ENCODE peak calls at places on chromosomes 2 and 18, in four cellular contexts. Y is SJSA1, G is A549, F is breast epithelium. W is an unnamed sample.

GRCh38 chr2:45643543-45644542 is 7.6 kb upstream of the PRKCE start:
- DNase-seq in G (peak), F (peak), Y (peak), W (peak)

GRCh38 chr2:44084850-44085249 is 83.8 kb upstream of the PPM1B start:
- DNase-seq in G (no peak), F (no peak), Y (no peak), W (no peak)

GRCh38 chr2:102027036-102027702 is 35.4 kb downstream of the IL1R2 start:
- DNase-seq in Y (no peak), F (no peak), G (no peak), W (peak)

GRCh38 chr2:238854699-238855111 is 6.8 kb downstream of the TWIST2 start:
- DNase-seq in F (no peak), G (no peak), Y (no peak), W (no peak)

GRCh38 chr2:44926957-44927356 is 14.5 kb upstream of the SIX3 start:
- DNase-seq in F (no peak), G (no peak), Y (no peak), W (no peak)

GRCh38 chr2:241064008-241064801 is 37.9 kb downstream of the MTERF4 start:
- DNase-seq in G (peak), Y (peak), F (peak), W (no peak)

GRCh38 chr2:199309973-199310372 is 147.8 kb downstream of the SATB2 start:
- DNase-seq in Y (no peak), F (no peak), G (no peak), W (peak)

GRCh38 chr2:205198130-205198505 is 484.2 kb upstream of the NRP2 start:
- DNase-seq in G (no peak), Y (no peak), F (no peak), W (peak)

GRCh38 chr2:213316001-213316735 is 31.9 kb downstream of the SPAG16 start:
- DNase-seq in F (no peak), Y (no peak), G (peak), W (no peak)

GRCh38 chr2:24708537-24709152 is 84.5 kb downstream of the PTRHD1 start:
- DNase-seq in F (no peak), Y (no peak), G (peak), W (no peak)

GRCh38 chr2:216698895-216699294 is 3.5 kb upstream of the IGFBP5 start:
- DNase-seq in G (peak), F (no peak), Y (no peak), W (peak)

GRCh38 chr2:151650456-151650855 is 83.8 kb downstream of the NEB start:
- DNase-seq in Y (no peak), F (no peak), G (no peak), W (no peak)

GRCh38 chr2:212893216-212893615 is 258.2 kb downstream of the IKZF2 start:
- DNase-seq in F (no peak), Y (no peak), G (no peak), W (peak)

GRCh38 chr2:50491541-50492114 is 540.3 kb downstream of the NRXN1 start:
- DNase-seq in Y (no peak), G (peak), F (no peak), W (peak)

GRCh38 chr2:168157070-168157469 is 90.3 kb downstream of the STK39 start:
- DNase-seq in Y (no peak), F (no peak), G (no peak), W (no peak)

GRCh38 chr18:23209031-23209430 is 73.7 kb downstream of the CABLES1 start:
- DNase-seq in Y (no peak), F (no peak), G (no peak), W (no peak)

GRCh38 chr2:234335676-234336228 is 161.1 kb downstream of the ARL4C start:
- DNase-seq in F (peak), G (peak), Y (no peak), W (peak)

GRCh38 chr18:37663446-37663845 is 97.8 kb upstream of the CELF4 start:
- DNase-seq in G (no peak), F (no peak), Y (no peak), W (no peak)

GRCh38 chr18:23864620-23865019 is 149.9 kb upstream of the TTC39C start:
- DNase-seq in F (peak), G (no peak), Y (no peak), W (no peak)

GRCh38 chr2:241620419-241620769 is 16.6 kb downstream of the THAP4 start:
- DNase-seq in G (peak), F (no peak), Y (no peak), W (no peak)

GRCh38 chr2:58730764-58731487 is 489.8 kb upstream of the FANCL start:
- DNase-seq in Y (no peak), F (no peak), G (no peak), W (no peak)

GRCh38 chr2:200435379-200435778 is 74.5 kb downstream of the KCTD18 start:
- DNase-seq in G (no peak), Y (no peak), F (no peak), W (no peak)

GRCh38 chr2:215436705-215437570 is 1.1 kb upstream of the FN1 start:
- DNase-seq in G (no peak), Y (no peak), F (no peak), W (no peak)

GRCh38 chr2:6459138-6459537 is 406.6 kb downstream of the CMPK2 start:
- DNase-seq in Y (no peak), G (no peak), F (no peak), W (no peak)

GRCh38 chr18:4453712-4454547 is 1.2 kb downstream of the DLGAP1 start:
- DNase-seq in Y (no peak), F (no peak), G (no peak), W (no peak)

GRCh38 chr2:212941361-212941760 is 210.1 kb downstream of the IKZF2 start:
- DNase-seq in G (no peak), F (no peak), Y (no peak), W (peak)

GRCh38 chr18:58321986-58322385 is 278.0 kb downstream of the NEDD4L start:
- DNase-seq in Y (peak), F (peak), G (peak), W (peak)

GRCh38 chr2:239468491-239469017 is 67.7 kb upstream of the HDAC4 start:
- DNase-seq in Y (peak), G (no peak), F (no peak), W (no peak)

GRCh38 chr2:54516842-54517241 is 60.7 kb downstream of the SPTBN1 start:
- DNase-seq in G (no peak), Y (no peak), F (no peak), W (no peak)

GRCh38 chr2:126761981-126762878 is 106.3 kb downstream of the GYPC start:
- DNase-seq in F (no peak), Y (peak), G (no peak), W (no peak)

GRCh38 chr2:102801098-102801718 is 39.4 kb downstream of the TMEM182 start:
- DNase-seq in Y (no peak), F (no peak), G (peak), W (peak)

GRCh38 chr18:11149441-11150270 is at the start of gene PIEZO2:
- DNase-seq in F (no peak), G (peak), Y (peak), W (no peak)

GRCh38 chr2:60351802-60352201 is 201.7 kb downstream of the BCL11A start:
- DNase-seq in G (no peak), Y (no peak), F (no peak), W (no peak)

GRCh38 chr2:63054812-63055509 is 4.3 kb downstream of the OTX1 start:
- DNase-seq in Y (no peak), G (no peak), F (no peak), W (no peak)

GRCh38 chr18:36308711-36309435 is 11.4 kb downstream of the FHOD3 start:
- DNase-seq in G (no peak), F (no peak), Y (no peak), W (no peak)

GRCh38 chr2:46831037-46831868 is 84.4 kb downstream of the MCFD2 start:
- DNase-seq in Y (peak), G (no peak), F (no peak), W (no peak)

GRCh38 chr18:55927831-55928230 is 339.8 kb upstream of the TCF4 start:
- DNase-seq in G (no peak), F (no peak), Y (no peak), W (peak)

GRCh38 chr2:132977812-132978529 is 308.0 kb upstream of the LYPD1 start:
- DNase-seq in Y (no peak), F (no peak), G (no peak), W (no peak)

GRCh38 chr2:190215620-190216019 is 104.0 kb downstream of the HIBCH start:
- DNase-seq in F (no peak), Y (no peak), G (no peak), W (no peak)
- H3K27ac ChIP-seq in F (peak), Y (no peak), G (no peak), W (no peak)

GRCh38 chr2:191014653-191015020 is 666 bp upstream of the STAT1 start:
- DNase-seq in F (no peak), G (no peak), Y (no peak), W (no peak)
- H3K27ac ChIP-seq in F (peak), G (peak), Y (peak), W (peak)

GRCh38 chr2:108364676-108365297 is 13.0 kb upstream of the SULT1C4 start:
- DNase-seq in Y (no peak), G (peak), F (no peak), W (no peak)

GRCh38 chr2:108363900-108364225 is 13.9 kb upstream of the SULT1C4 start:
- DNase-seq in G (no peak), Y (no peak), F (no peak), W (no peak)

GRCh38 chr2:108363048-108363899 is 14.5 kb upstream of the SULT1C4 start:
- DNase-seq in F (no peak), G (peak), Y (no peak), W (no peak)

GRCh38 chr2:108365656-108366055 is 12.1 kb upstream of the SULT1C4 start:
- DNase-seq in F (no peak), Y (no peak), G (no peak), W (no peak)

GRCh38 chr2:108360776-108361468 is 16.8 kb upstream of the SULT1C4 start:
- DNase-seq in Y (no peak), F (no peak), G (no peak), W (no peak)
- H3K27ac ChIP-seq in Y (no peak), F (no peak), G (peak), W (no peak)

DNA sequence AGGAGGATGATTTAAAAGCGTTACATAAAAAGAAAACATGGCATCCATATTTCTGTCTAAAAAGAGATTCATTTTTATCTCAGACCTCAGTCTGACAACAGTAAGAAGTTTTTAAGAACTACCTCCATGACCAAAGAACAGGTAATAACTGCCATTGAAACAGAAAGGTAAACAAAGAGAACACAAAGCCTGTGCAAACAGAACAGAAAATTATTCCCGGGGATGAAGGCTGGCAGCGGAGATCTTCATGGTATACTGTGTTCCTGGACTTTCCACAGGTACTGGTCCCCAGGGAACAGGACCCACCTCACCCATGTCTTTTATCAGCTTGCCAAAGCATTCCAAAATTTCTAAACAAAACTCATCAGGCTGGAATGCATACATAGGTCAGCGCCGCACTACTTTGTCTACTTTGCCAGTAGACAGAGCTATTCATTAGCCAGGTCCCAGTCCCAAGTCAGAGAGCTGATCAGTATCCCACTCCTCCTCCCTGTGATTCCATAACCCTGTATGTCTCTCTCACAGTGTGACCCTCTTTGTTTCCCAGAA is 277.3 kb downstream of the MBD2 start:
- DNase-seq in Y (no peak), G (no peak), F (no peak), W (no peak)
- H3K27ac ChIP-seq in Y (no peak), G (peak), F (no peak), W (no peak)

GRCh38 chr18:808086-808485 is 4.0 kb downstream of the YES1 start:
- DNase-seq in Y (no peak), F (no peak), G (no peak), W (peak)
- H3K27ac ChIP-seq in Y (no peak), F (peak), G (no peak), W (peak)

GRCh38 chr2:174664084-174664759 is 66.6 kb upstream of the WIPF1 start:
- DNase-seq in F (no peak), G (no peak), Y (no peak), W (no peak)
- H3K27ac ChIP-seq in F (peak), G (no peak), Y (peak), W (no peak)

GRCh38 chr2:225002039-225002655 is 40.1 kb downstream of the DOCK10 start:
- DNase-seq in Y (peak), F (peak), G (peak), W (peak)

GRCh38 chr2:225006730-225007129 is 35.5 kb downstream of the DOCK10 start:
- DNase-seq in G (no peak), F (no peak), Y (no peak), W (no peak)

GRCh38 chr2:225008179-225008829 is 34.0 kb downstream of the DOCK10 start:
- DNase-seq in F (no peak), G (no peak), Y (no peak), W (no peak)

GRCh38 chr2:225002656-225003045 is 39.6 kb downstream of the DOCK10 start:
- DNase-seq in F (peak), G (no peak), Y (no peak), W (peak)

DNA sequence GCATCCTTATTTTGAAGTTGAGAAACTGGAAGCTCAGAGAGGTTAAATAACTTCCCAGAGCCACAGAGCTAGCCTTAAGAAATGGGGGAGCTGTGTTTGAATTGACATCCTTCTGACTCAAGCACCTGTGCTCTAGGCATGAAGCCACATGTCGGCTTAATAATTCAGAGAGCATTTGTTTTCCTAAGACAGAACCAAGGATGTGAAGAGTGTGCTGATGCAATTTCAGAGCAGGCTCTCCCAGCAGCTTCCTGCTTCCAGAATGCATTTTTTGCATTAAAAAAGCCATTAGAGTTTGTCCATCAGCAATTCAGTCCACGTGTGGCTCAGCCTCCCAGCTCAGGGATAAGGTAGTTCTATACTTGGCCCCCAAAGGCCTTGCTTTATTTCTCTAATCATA is 37.7 kb downstream of the DOCK10 start:
- DNase-seq in F (no peak), Y (no peak), G (peak), W (peak)
- H3K27ac ChIP-seq in F (no peak), Y (no peak), G (peak), W (peak)

GRCh38 chr2:174781996-174782395 is 17.7 kb upstream of the CHRNA1 start:
- DNase-seq in F (no peak), Y (no peak), G (no peak), W (no peak)
- H3K27ac ChIP-seq in F (no peak), Y (no peak), G (no peak), W (no peak)

GRCh38 chr2:83364264-83364663 is 1094.8 kb downstream of the SUCLG1 start:
- DNase-seq in Y (no peak), F (no peak), G (no peak), W (no peak)
- H3K27ac ChIP-seq in Y (no peak), F (no peak), G (no peak), W (no peak)

DNA sequence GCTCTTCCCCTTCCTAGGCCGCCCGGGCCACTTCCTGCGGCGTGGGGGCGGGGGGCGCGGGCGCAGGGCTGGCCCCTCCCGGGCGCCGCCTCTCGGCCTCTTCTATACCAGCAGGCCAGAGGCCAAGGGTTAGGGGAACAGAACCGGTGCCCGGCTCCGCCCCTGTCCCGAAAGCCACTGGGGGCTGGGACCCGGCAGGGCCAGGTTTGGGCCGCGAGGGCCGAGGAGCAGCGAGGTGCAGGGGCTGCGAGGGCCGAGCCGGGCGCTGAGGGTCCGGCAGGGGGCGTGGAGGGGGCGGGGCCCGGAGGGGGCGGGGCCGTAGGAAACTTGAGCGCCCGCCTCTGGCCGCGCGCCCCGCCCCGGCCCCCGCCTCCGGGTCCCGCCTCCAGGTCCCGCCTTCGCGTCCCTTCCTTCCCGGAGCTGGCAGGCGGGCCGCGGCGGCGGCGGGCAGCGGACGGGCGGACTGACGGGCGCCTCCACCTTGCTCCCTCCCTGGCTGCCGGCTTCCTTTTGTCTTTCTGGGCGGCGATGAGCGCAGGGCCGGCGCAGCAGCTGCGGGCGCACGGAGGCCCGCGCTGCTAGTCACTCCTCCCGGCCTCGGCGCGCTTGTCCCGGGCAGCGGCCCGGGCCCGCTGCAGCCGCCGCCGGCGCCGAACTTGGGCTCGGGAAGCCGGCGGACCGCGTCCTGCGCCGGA is at the start of gene HPCAL1:
- DNase-seq in Y (peak), G (peak), F (peak), W (peak)
- H3K27ac ChIP-seq in Y (peak), G (peak), F (peak), W (peak)